ENCODE peak calls at places on chromosome 21, in nine cellular contexts. A is heart right ventricle, J is kidney, O is lower lobe of right lung, B is esophagus muscularis mucosa, U is dorsolateral prefrontal cortex, V is lung, N is transverse colon, E is pancreas. D is an unnamed sample.

GRCh38 chr21:35268261-35268660 is 219.2 kb upstream of the RUNX1 start:
- DNase-seq in V (no peak), A (no peak), O (no peak), N (no peak), B (no peak), U (no peak), E (no peak), J (no peak), D (no peak)

GRCh38 chr21:43657355-43658093 is 1.8 kb downstream of the HSF2BP start:
- DNase-seq in O (no peak), E (no peak), A (peak), N (no peak), V (no peak), B (no peak), U (no peak), J (peak), D (no peak)

GRCh38 chr21:36433011-36433709 is 46.8 kb downstream of the CLDN14 start:
- DNase-seq in J (no peak), U (no peak), E (no peak), A (no peak), V (no peak), O (no peak), B (no peak), N (no peak), D (no peak)

GRCh38 chr21:43758132-43758619 is 17.9 kb downstream of the CSTB start:
- DNase-seq in B (peak), E (no peak), U (no peak), N (no peak), V (no peak), A (no peak), O (no peak), J (no peak), D (no peak)

GRCh38 chr21:39307466-39307865 is 6.0 kb downstream of the BRWD1 start:
- DNase-seq in A (no peak), U (no peak), V (no peak), N (no peak), J (no peak), O (no peak), E (no peak), B (no peak), D (no peak)

GRCh38 chr21:38712076-38712475 is 93.7 kb upstream of the ETS2 start:
- DNase-seq in O (no peak), J (no peak), E (no peak), A (no peak), U (no peak), B (no peak), V (no peak), N (peak), D (peak)

GRCh38 chr21:34367320-34367935 is 3.6 kb downstream of the KCNE2 start:
- DNase-seq in A (no peak), V (no peak), U (no peak), J (no peak), E (no peak), B (no peak), O (no peak), N (peak), D (peak)

GRCh38 chr21:36429672-36430546 is 44.7 kb downstream of the CHAF1B start:
- DNase-seq in J (peak), B (no peak), N (peak), U (no peak), O (peak), A (peak), E (peak), V (peak), D (no peak)

GRCh38 chr21:36508948-36509347 is 29.0 kb upstream of the CLDN14 start:
- DNase-seq in U (no peak), V (no peak), N (no peak), B (no peak), A (no peak), J (no peak), O (no peak), E (no peak), D (no peak)

GRCh38 chr21:39381009-39381408 is 32.1 kb upstream of the HMGN1 start:
- DNase-seq in O (no peak), N (no peak), V (no peak), E (no peak), U (no peak), B (no peak), A (no peak), J (no peak), D (no peak)

GRCh38 chr21:35988396-35989140 is 71.8 kb downstream of the SETD4 start:
- DNase-seq in U (no peak), J (no peak), O (no peak), E (no peak), B (no peak), N (no peak), V (no peak), A (no peak), D (no peak)

GRCh38 chr21:36973986-36974850 is 7.7 kb upstream of the HLCS start:
- DNase-seq in N (no peak), J (no peak), O (no peak), B (no peak), U (no peak), E (no peak), V (no peak), A (no peak), D (no peak)

GRCh38 chr21:39349211-39350093 is 564 bp upstream of the HMGN1 start:
- DNase-seq in O (peak), A (peak), N (peak), J (peak), B (peak), V (peak), E (peak), U (peak), D (peak)

GRCh38 chr21:26844258-26845065 is 747 bp downstream of the ADAMTS1 start:
- DNase-seq in N (no peak), O (peak), J (peak), B (no peak), V (no peak), E (peak), A (peak), U (peak), D (peak)

GRCh38 chr21:25939396-25939761 is 204.6 kb downstream of the GABPA start:
- DNase-seq in A (no peak), B (no peak), O (no peak), U (no peak), E (no peak), V (no peak), N (no peak), J (no peak), D (no peak)

GRCh38 chr21:39094847-39095525 is 88.3 kb downstream of the PSMG1 start:
- DNase-seq in O (no peak), V (no peak), U (no peak), J (no peak), B (no peak), E (no peak), N (no peak), A (no peak), D (no peak)

GRCh38 chr21:30984897-30985296 is 53.4 kb downstream of the KRTAP19-8 start:
- DNase-seq in A (no peak), N (no peak), E (no peak), U (no peak), B (peak), V (no peak), O (no peak), J (no peak), D (no peak)

GRCh38 chr21:32055305-32055704 is 182.5 kb downstream of the HUNK start:
- DNase-seq in N (no peak), A (no peak), E (no peak), U (no peak), O (no peak), B (no peak), V (no peak), J (no peak), D (no peak)

GRCh38 chr21:37220433-37220980 is 46.6 kb downstream of the VPS26C start:
- DNase-seq in E (no peak), O (no peak), J (no peak), B (no peak), V (no peak), N (peak), U (no peak), A (no peak), D (no peak)

GRCh38 chr21:26125433-26126167 is 45.0 kb downstream of the APP start:
- DNase-seq in A (no peak), B (no peak), E (no peak), V (no peak), U (no peak), O (no peak), N (no peak), J (no peak), D (no peak)

GRCh38 chr21:42745511-42746239 is 92.3 kb downstream of the PDE9A start:
- DNase-seq in E (no peak), A (no peak), B (no peak), O (no peak), V (no peak), U (no peak), J (peak), N (no peak), D (no peak)

GRCh38 chr21:46604975-46605758 is at the start of gene S100B:
- DNase-seq in J (no peak), N (no peak), A (no peak), V (no peak), E (no peak), U (peak), O (no peak), B (no peak), D (peak)

GRCh38 chr21:34775793-34776192 is 107.0 kb downstream of the CLIC6 start:
- DNase-seq in A (no peak), U (no peak), B (peak), N (no peak), V (no peak), O (no peak), E (no peak), J (no peak), D (no peak)

GRCh38 chr21:42150458-42151085 is 68.4 kb upstream of the ABCG1 start:
- DNase-seq in B (no peak), A (no peak), V (no peak), U (peak), N (no peak), E (peak), O (no peak), J (peak), D (no peak)

GRCh38 chr21:26811031-26811430 is 34.2 kb downstream of the ADAMTS1 start:
- DNase-seq in E (no peak), V (no peak), J (no peak), N (no peak), A (no peak), O (no peak), U (no peak), B (no peak), D (no peak)

GRCh38 chr21:43303240-43304178 is 123.4 kb downstream of the SIK1 start:
- DNase-seq in B (no peak), A (no peak), O (no peak), E (no peak), U (no peak), V (no peak), N (no peak), J (peak), D (no peak)

GRCh38 chr21:29511076-29511475 is 212.4 kb downstream of the BACH1 start:
- DNase-seq in N (no peak), B (no peak), O (no peak), A (no peak), E (no peak), U (no peak), V (no peak), J (no peak), D (no peak)

GRCh38 chr21:46326110-46326703 is 2.3 kb downstream of the PCNT start:
- DNase-seq in U (no peak), A (no peak), N (no peak), V (no peak), E (no peak), O (no peak), B (no peak), J (no peak), D (no peak)

GRCh38 chr21:36773111-36773510 is 74.2 kb downstream of the SIM2 start:
- DNase-seq in B (no peak), N (peak), V (peak), U (no peak), E (peak), A (peak), O (peak), J (peak), D (no peak)

GRCh38 chr21:34743831-34744230 is 75.0 kb downstream of the CLIC6 start:
- DNase-seq in B (no peak), J (no peak), N (peak), U (no peak), A (no peak), O (no peak), V (peak), E (peak), D (no peak)

GRCh38 chr21:42699196-42699595 is 45.8 kb downstream of the PDE9A start:
- DNase-seq in O (no peak), A (no peak), U (no peak), J (no peak), N (no peak), E (no peak), V (no peak), B (no peak), D (no peak)

GRCh38 chr21:41957991-41958766 is 4.4 kb upstream of the C2CD2 start:
- DNase-seq in U (no peak), O (no peak), J (peak), V (peak), E (peak), B (no peak), A (peak), N (peak), D (no peak)

GRCh38 chr21:44024895-44025353 is 12.8 kb downstream of the TRAPPC10 start:
- DNase-seq in A (peak), U (peak), J (no peak), B (no peak), E (no peak), V (peak), O (peak), N (peak), D (no peak)

DNA sequence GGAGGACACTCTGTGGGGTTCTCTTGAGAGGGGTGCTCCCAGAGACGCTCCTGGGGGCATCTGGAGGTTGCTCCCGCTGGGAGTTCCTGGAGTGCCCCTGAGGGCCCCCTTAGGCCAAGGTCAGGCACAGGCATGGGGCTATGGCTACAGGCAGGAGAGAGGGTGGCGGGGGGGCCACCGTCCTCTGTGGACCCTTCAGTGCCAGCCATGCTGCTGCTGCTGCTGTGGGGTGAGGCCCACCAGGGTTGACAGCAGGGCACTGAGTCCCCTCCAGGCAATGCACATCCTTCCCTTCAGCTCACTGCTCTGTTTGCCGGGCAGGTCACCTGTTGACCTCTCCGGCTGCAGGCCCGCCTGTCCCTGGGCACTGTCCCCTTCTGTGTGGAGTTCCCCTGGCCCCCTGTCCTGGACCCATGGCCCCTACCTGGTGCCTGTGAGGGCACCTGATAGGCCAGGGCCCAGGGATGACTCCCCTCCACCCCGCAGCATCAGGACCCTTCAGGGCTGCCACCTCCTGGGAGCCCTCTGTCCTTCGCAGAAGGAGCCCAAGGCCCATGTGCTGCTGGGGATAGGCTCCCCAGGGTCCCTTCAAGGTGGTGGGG is 34.2 kb upstream of the ADARB1 start:
- DNase-seq in J (no peak), N (no peak), A (no peak), U (no peak), B (no peak), V (no peak), E (no peak), O (no peak), D (no peak)
- TF ChIP-seq CTCF in J (no peak), N (no peak), A (no peak), U (no peak), B (no peak), V (no peak), E (no peak), O (no peak), D (no peak)

GRCh38 chr21:15679630-15680029 is 50.2 kb upstream of the USP25 start:
- DNase-seq in V (no peak), B (no peak), A (no peak), J (no peak), N (no peak), O (no peak), U (no peak), E (no peak), D (no peak)
- TF ChIP-seq CTCF in V (no peak), B (no peak), A (peak), J (no peak), N (no peak), O (no peak), U (no peak), E (no peak), D (no peak)

GRCh38 chr21:23452384-23453083 is 2154.7 kb downstream of the MRPL39 start:
- DNase-seq in V (no peak), B (no peak), J (peak), O (no peak), A (no peak), U (no peak), N (no peak), E (no peak), D (peak)
- TF ChIP-seq CTCF in V (no peak), B (no peak), J (peak), O (no peak), A (peak), U (no peak), N (no peak), E (no peak), D (peak)

GRCh38 chr21:33268736-33269441 is 2.7 kb downstream of the IL10RB start:
- DNase-seq in B (no peak), U (no peak), E (peak), O (peak), A (no peak), N (peak), J (peak), V (peak), D (no peak)
- TF ChIP-seq CTCF in B (no peak), U (no peak), E (no peak), O (no peak), A (no peak), N (peak), J (peak), V (no peak), D (no peak)

GRCh38 chr21:40842197-40842552 is 4.8 kb downstream of the DSCAM start:
- DNase-seq in E (no peak), U (no peak), A (no peak), B (no peak), O (no peak), N (no peak), V (no peak), J (no peak), D (no peak)
- TF ChIP-seq CTCF in E (no peak), U (peak), A (no peak), B (no peak), O (peak), N (no peak), V (no peak), J (no peak), D (peak)

D was measured in neural crest cell.